ENCODE peak calls at places on chromosomes 1 and 21, in eight cellular contexts. S is HepG2, M is K562, J is sigmoid colon, A is breast epithelium, B is H1, L is GM23338, D is transverse colon. N is an unnamed sample.

GRCh38 chr1:230222678-230223077 is 155.6 kb downstream of the GALNT2 start:
- DNase-seq in S (no peak), M (no peak), J (no peak), A (no peak), B (no peak), L (no peak), D (no peak), N (no peak)

GRCh38 chr1:42957229-42957879 is 1.3 kb downstream of the SLC2A1 start:
- DNase-seq in S (no peak), M (peak; percentile 40), J (no peak), A (no peak), B (no peak), L (peak; percentile 47), D (peak; percentile 67), N (no peak)

GRCh38 chr1:226349801-226350503 is 41.0 kb upstream of the LIN9 start:
- DNase-seq in S (no peak), M (peak; percentile 73), J (no peak), A (no peak), B (no peak), L (no peak), D (no peak), N (no peak)

GRCh38 chr1:154212083-154212482 is 6.0 kb upstream of the CFAP141 start:
- DNase-seq in S (no peak), M (no peak), J (no peak), A (no peak), B (no peak), L (no peak), D (no peak), N (no peak)

GRCh38 chr1:115238336-115239147 is 99.5 kb downstream of the NGF start:
- DNase-seq in S (no peak), M (no peak), J (no peak), A (no peak), B (no peak), L (no peak), D (no peak), N (no peak)

GRCh38 chr21:37644666-37645065 is 271.6 kb downstream of the KCNJ6 start:
- DNase-seq in S (no peak), M (no peak), J (no peak), A (no peak), B (no peak), L (peak; percentile 82), D (no peak), N (peak; percentile 19)

GRCh38 chr1:244087021-244087560 is 36.0 kb downstream of the ZBTB18 start:
- DNase-seq in S (no peak), M (no peak), J (no peak), A (no peak), B (no peak), L (no peak), D (no peak), N (no peak)

GRCh38 chr1:71859806-71860205 is 422.5 kb downstream of the NEGR1 start:
- DNase-seq in S (no peak), M (no peak), J (no peak), A (no peak), B (no peak), L (no peak), D (no peak), N (no peak)

GRCh38 chr1:151593651-151594625 is 17.9 kb upstream of the SNX27 start:
- DNase-seq in S (peak; percentile 59), M (peak; percentile 74), J (peak; percentile 87), A (peak; percentile 88), B (peak; percentile 80), L (peak; percentile 95), D (peak; percentile 91), N (no peak)

GRCh38 chr1:210747890-210748289 is 386.1 kb downstream of the KCNH1 start:
- DNase-seq in S (no peak), M (no peak), J (no peak), A (no peak), B (no peak), L (no peak), D (no peak), N (no peak)

GRCh38 chr1:24048205-24048869 is 63.6 kb downstream of the MYOM3 start:
- DNase-seq in S (no peak), M (no peak), J (peak; percentile 37), A (no peak), B (no peak), L (no peak), D (no peak), N (no peak)

GRCh38 chr21:33801424-33802405 is 113.9 kb downstream of the ATP5PO start:
- DNase-seq in S (peak; percentile 1), M (no peak), J (no peak), A (peak; percentile 63), B (no peak), L (peak; percentile 41), D (no peak), N (no peak)

GRCh38 chr1:181969902-181970301 is 91.6 kb downstream of the ZNF648 start:
- DNase-seq in S (no peak), M (no peak), J (no peak), A (no peak), B (peak; percentile 87), L (peak; percentile 88), D (no peak), N (no peak)

GRCh38 chr1:202192770-202193613 is 607 bp upstream of the LGR6 start:
- DNase-seq in S (peak; percentile 43), M (peak; percentile 76), J (peak; percentile 77), A (no peak), B (no peak), L (peak; percentile 88), D (peak; percentile 64), N (no peak)

GRCh38 chr1:248757784-248758195 is 2.2 kb upstream of the LYPD8 start:
- DNase-seq in S (peak; percentile 89), M (no peak), J (no peak), A (no peak), B (no peak), L (no peak), D (peak; percentile 47), N (peak; percentile 29)

GRCh38 chr1:236920270-236920894 is 83.9 kb downstream of the MT1HL1 start:
- DNase-seq in S (peak; percentile 50), M (no peak), J (no peak), A (no peak), B (no peak), L (no peak), D (no peak), N (no peak)

GRCh38 chr1:99599678-99600175 is 46.2 kb upstream of the PALMD start:
- DNase-seq in S (peak; percentile 86), M (peak; percentile 85), J (no peak), A (no peak), B (no peak), L (no peak), D (no peak), N (no peak)

GRCh38 chr1:150564051-150564991 is 15.1 kb downstream of the MCL1 start:
- DNase-seq in S (peak; percentile 78), M (no peak), J (peak; percentile 68), A (no peak), B (no peak), L (no peak), D (peak; percentile 53), N (no peak)

GRCh38 chr1:159188375-159188788 is 16.3 kb upstream of the ACKR1 start:
- DNase-seq in S (no peak), M (no peak), J (peak; percentile 86), A (no peak), B (peak; percentile 89), L (peak; percentile 97), D (peak; percentile 53), N (no peak)

GRCh38 chr1:107181253-107181977 is 40.6 kb downstream of the NTNG1 start:
- DNase-seq in S (no peak), M (no peak), J (no peak), A (no peak), B (no peak), L (peak; percentile 48), D (no peak), N (no peak)

GRCh38 chr1:28313710-28314510 is 14.9 kb upstream of the MED18 start:
- DNase-seq in S (peak; percentile 85), M (peak; percentile 63), J (no peak), A (peak; percentile 74), B (no peak), L (no peak), D (peak; percentile 52), N (no peak)

DNA sequence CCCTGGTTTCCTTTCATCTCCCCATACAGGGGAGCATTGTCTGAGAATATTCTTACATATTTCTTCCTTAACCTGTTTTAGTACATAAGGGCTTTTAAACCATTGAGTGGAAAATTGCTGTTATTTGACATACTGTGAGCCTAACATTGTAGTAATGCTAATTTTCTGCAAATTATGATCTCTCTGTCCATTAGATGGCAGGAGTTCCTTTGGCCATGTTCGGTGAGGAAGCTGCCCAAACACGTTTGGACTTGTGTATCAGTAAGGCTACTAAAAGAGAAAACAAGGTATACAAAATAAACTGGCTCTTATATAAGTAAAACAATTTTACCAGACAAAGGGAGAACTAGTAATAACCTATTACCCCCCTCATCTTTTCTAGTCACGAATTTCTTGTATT is 29.2 kb downstream of the CDC7 start:
- DNase-seq in S (no peak), M (peak; percentile 19), J (no peak), A (no peak), B (no peak), L (no peak), D (no peak), N (no peak)
- TF ChIP-seq CTCF in S (peak; percentile 28), M (peak; percentile 56), J (no peak), A (no peak), B (no peak), L (peak; percentile 51), D (no peak), N (no peak)

GRCh38 chr21:46228345-46229051 is at the start of gene LSS:
- DNase-seq in S (peak; percentile 95), M (peak; percentile 99), J (peak; percentile 99), A (peak; percentile 98), B (peak; percentile 95), L (peak; percentile 98), D (peak; percentile 99), N (peak; percentile 98)
- TF ChIP-seq POLR2AphosphoS5 in S (peak; percentile 75), M (no peak), J (peak; percentile 84), A (peak; percentile 57), B (peak; percentile 79), L (peak; percentile 73), D (peak; percentile 82), N (peak; percentile 83)

GRCh38 chr21:38875694-38876492 is 70.2 kb downstream of the ETS2 start:
- DNase-seq in S (no peak), M (no peak), J (no peak), A (no peak), B (no peak), L (no peak), D (no peak), N (no peak)

GRCh38 chr21:38869196-38869595 is 63.5 kb downstream of the ETS2 start:
- DNase-seq in S (no peak), M (no peak), J (peak; percentile 72), A (no peak), B (no peak), L (no peak), D (no peak), N (no peak)

DNA sequence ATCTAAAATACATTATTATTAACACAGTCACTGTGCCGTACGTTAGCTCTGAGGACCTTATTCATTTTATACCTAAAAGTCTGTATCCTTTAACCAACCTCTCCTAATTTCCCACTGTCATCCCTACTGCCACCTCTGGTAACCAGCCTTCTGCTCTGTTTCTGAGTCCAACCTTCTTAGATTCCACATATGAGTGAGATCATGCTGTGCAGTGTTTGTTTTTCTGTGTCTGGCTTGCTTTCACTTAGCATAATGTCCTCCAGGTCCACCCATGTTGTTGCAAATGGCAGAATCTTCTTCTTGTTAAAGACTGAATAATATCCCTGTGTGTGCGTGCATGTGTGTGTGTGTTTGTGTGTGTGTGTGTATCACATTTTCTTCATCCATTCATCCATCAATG is 64.2 kb downstream of the ETS2 start:
- DNase-seq in S (peak; percentile 39), M (no peak), J (no peak), A (no peak), B (no peak), L (no peak), D (no peak), N (no peak)
- TF ChIP-seq CTCF in S (no peak), M (no peak), J (no peak), A (no peak), B (no peak), L (no peak), D (peak; percentile 10), N (no peak)

GRCh38 chr1:209625791-209626285 is 26.4 kb downstream of the LAMB3 start:
- DNase-seq in S (no peak), M (no peak), J (no peak), A (no peak), B (no peak), L (no peak), D (no peak), N (no peak)
- TF ChIP-seq POLR2AphosphoS5 in S (no peak), M (no peak), J (no peak), A (no peak), B (no peak), L (no peak), D (no peak), N (no peak)